ENCODE peak calls at places on chromosomes 13 and 19, in nine cellular contexts. W, C, G, R, Q, P, Z, Y and F are unnamed samples.

GRCh38 chr19:11179716-11180297 is 17.5 kb downstream of the KANK2 start:
- DNase-seq in W (peak; percentile 24), C (no peak), G (no peak), R (no peak), Q (peak; percentile 49), P (no peak), Z (no peak), Y (no peak), F (no peak)

GRCh38 chr13:30303269-30303668 is 4.1 kb downstream of the KATNAL1 start:
- DNase-seq in W (no peak), C (no peak), G (no peak), R (no peak), Q (no peak), P (no peak), Z (no peak), Y (no peak), F (no peak)

GRCh38 chr13:40113644-40114304 is 458.3 kb downstream of the COG6 start:
- DNase-seq in W (no peak), C (no peak), G (no peak), R (no peak), Q (no peak), P (no peak), Z (peak; percentile 51), Y (no peak), F (no peak)

GRCh38 chr19:17654993-17655392 is 33.2 kb downstream of the UNC13A start:
- DNase-seq in W (peak; percentile 31), C (no peak), G (no peak), R (no peak), Q (no peak), P (no peak), Z (no peak), Y (peak; percentile 38), F (no peak)

GRCh38 chr13:52695856-52696255 is 43.2 kb downstream of the SUGT1 start:
- DNase-seq in W (peak; percentile 19), C (no peak), G (peak; percentile 27), R (no peak), Q (no peak), P (no peak), Z (peak; percentile 31), Y (no peak), F (no peak)

GRCh38 chr13:43328907-43329306 is 305.5 kb downstream of the DNAJC15 start:
- DNase-seq in W (no peak), C (no peak), G (no peak), R (no peak), Q (no peak), P (no peak), Z (no peak), Y (no peak), F (no peak)

GRCh38 chr19:42130254-42130573 is 2.0 kb downstream of the POU2F2 start:
- DNase-seq in W (no peak), C (no peak), G (no peak), R (no peak), Q (peak; percentile 16), P (no peak), Z (no peak), Y (no peak), F (no peak)

GRCh38 chr19:43790587-43790986 is 9.8 kb upstream of the KCNN4 start:
- DNase-seq in W (no peak), C (no peak), G (no peak), R (no peak), Q (no peak), P (no peak), Z (no peak), Y (no peak), F (no peak)

GRCh38 chr13:100542546-100543156 is 45.9 kb downstream of the GGACT start:
- DNase-seq in W (no peak), C (no peak), G (peak; percentile 5), R (peak; percentile 30), Q (peak; percentile 17), P (no peak), Z (peak; percentile 25), Y (no peak), F (no peak)

GRCh38 chr19:13795595-13796300 is 505 bp downstream of the ZSWIM4 start:
- DNase-seq in W (no peak), C (no peak), G (no peak), R (no peak), Q (no peak), P (no peak), Z (no peak), Y (no peak), F (no peak)

GRCh38 chr19:9487016-9487415 is 11.4 kb downstream of the ZNF560 start:
- DNase-seq in W (no peak), C (no peak), G (no peak), R (no peak), Q (no peak), P (no peak), Z (no peak), Y (no peak), F (no peak)

GRCh38 chr13:40438999-40439797 is 227.2 kb downstream of the FOXO1 start:
- DNase-seq in W (peak; percentile 40), C (no peak), G (peak; percentile 28), R (no peak), Q (peak; percentile 54), P (no peak), Z (peak; percentile 20), Y (no peak), F (no peak)